ENCODE peak calls at places on chromosome 15, in nine cellular contexts. R is choroid plexus epithelial cell, V is natural killer cell, X is A172, E is NCI-H774, P is Daoy, B is hypothalamus, Y is nephron progenitor cell, H is substantia nigra. Z is an unnamed sample.

GRCh38 chr15:93451822-93452221 is 362.8 kb upstream of the RGMA start:
- DNase-seq in R (no peak), V (no peak), X (no peak), E (no peak), P (no peak), B (no peak), Y (no peak), H (no peak), Z (no peak)

GRCh38 chr15:20659265-20659664 is 117.7 kb upstream of the GOLGA6L6 start:
- DNase-seq in R (no peak), V (no peak), X (no peak), E (no peak), P (peak), B (no peak), Y (no peak), H (no peak), Z (no peak)

GRCh38 chr15:51067510-51067909 is 27.2 kb downstream of the TNFAIP8L3 start:
- DNase-seq in R (no peak), V (no peak), X (no peak), E (no peak), P (no peak), B (no peak), Y (no peak), H (no peak), Z (no peak)

GRCh38 chr15:28191832-28192231 is 92.7 kb upstream of the OCA2 start:
- DNase-seq in R (peak), V (no peak), X (peak), E (no peak), P (no peak), B (peak), Y (peak), H (peak), Z (peak)

GRCh38 chr15:71203573-71204444 is 88.5 kb downstream of the THSD4 start:
- DNase-seq in R (no peak), V (no peak), X (no peak), E (peak), P (no peak), B (no peak), Y (no peak), H (no peak), Z (no peak)

GRCh38 chr15:68818671-68819450 is 1.8 kb downstream of the ANP32A start:
- DNase-seq in R (peak), V (peak), X (peak), E (no peak), P (peak), B (peak), Y (peak), H (peak), Z (peak)

GRCh38 chr15:97525809-97526208 is 434.7 kb upstream of the ARRDC4 start:
- DNase-seq in R (no peak), V (no peak), X (no peak), E (no peak), P (no peak), B (no peak), Y (no peak), H (no peak), Z (no peak)

GRCh38 chr15:20352241-20353200 is 189.1 kb downstream of the GOLGA6L6 start:
- DNase-seq in R (no peak), V (peak), X (no peak), E (no peak), P (no peak), B (no peak), Y (no peak), H (no peak), Z (peak)

GRCh38 chr15:68389936-68390790 is 41.8 kb downstream of the ITGA11 start:
- DNase-seq in R (peak), V (peak), X (peak), E (no peak), P (peak), B (no peak), Y (no peak), H (no peak), Z (no peak)

GRCh38 chr15:65675551-65675950 is 53.8 kb downstream of the SLC24A1 start:
- DNase-seq in R (no peak), V (no peak), X (no peak), E (no peak), P (no peak), B (no peak), Y (no peak), H (no peak), Z (no peak)

GRCh38 chr15:89665449-89666146 is 10.3 kb upstream of the KIF7 start:
- DNase-seq in R (peak), V (no peak), X (no peak), E (no peak), P (peak), B (no peak), Y (peak), H (no peak), Z (peak)

GRCh38 chr15:57436961-57437360 is 60.7 kb downstream of the CGNL1 start:
- DNase-seq in R (no peak), V (no peak), X (no peak), E (no peak), P (no peak), B (no peak), Y (no peak), H (no peak), Z (no peak)

GRCh38 chr15:73885954-73886700 is 12.8 kb downstream of the TBC1D21 start:
- DNase-seq in R (no peak), V (no peak), X (no peak), E (no peak), P (no peak), B (no peak), Y (no peak), H (no peak), Z (no peak)

GRCh38 chr15:85047271-85047948 is 65.8 kb downstream of the PDE8A start:
- DNase-seq in R (peak), V (no peak), X (peak), E (no peak), P (peak), B (no peak), Y (no peak), H (no peak), Z (no peak)

GRCh38 chr15:30827625-30828303 is 76.0 kb upstream of the FAN1 start:
- DNase-seq in R (no peak), V (no peak), X (peak), E (no peak), P (no peak), B (no peak), Y (no peak), H (no peak), Z (no peak)

GRCh38 chr15:89728254-89728653 is 22.8 kb downstream of the MESP1 start:
- DNase-seq in R (peak), V (no peak), X (no peak), E (no peak), P (no peak), B (no peak), Y (no peak), H (no peak), Z (no peak)

GRCh38 chr15:43872416-43873020 is 45.7 kb downstream of the WDR76 start:
- DNase-seq in R (peak), V (no peak), X (peak), E (peak), P (peak), B (peak), Y (peak), H (peak), Z (no peak)

GRCh38 chr15:59567369-59567768 is 44.2 kb upstream of the GCNT3 start:
- DNase-seq in R (no peak), V (no peak), X (no peak), E (no peak), P (no peak), B (no peak), Y (no peak), H (no peak), Z (no peak)

GRCh38 chr15:42992626-42993025 is 72.0 kb upstream of the TTBK2 start:
- DNase-seq in R (peak), V (no peak), X (no peak), E (no peak), P (no peak), B (no peak), Y (no peak), H (no peak), Z (no peak)

GRCh38 chr15:57591822-57592367 is at the start of gene MYZAP:
- DNase-seq in R (peak), V (no peak), X (no peak), E (peak), P (peak), B (no peak), Y (peak), H (no peak), Z (peak)

GRCh38 chr15:38863381-38863780 is 298.8 kb upstream of the RASGRP1 start:
- DNase-seq in R (no peak), V (no peak), X (no peak), E (no peak), P (no peak), B (no peak), Y (no peak), H (no peak), Z (no peak)

GRCh38 chr15:31511707-31512310 is 185.2 kb downstream of the KLF13 start:
- DNase-seq in R (no peak), V (peak), X (no peak), E (no peak), P (no peak), B (no peak), Y (no peak), H (no peak), Z (no peak)

GRCh38 chr15:90901799-90902655 is 1.1 kb upstream of the MAN2A2 start:
- DNase-seq in R (peak), V (peak), X (peak), E (peak), P (peak), B (peak), Y (peak), H (peak), Z (peak)

GRCh38 chr15:64137226-64137833 is 14.2 kb upstream of the SNX22 start:
- DNase-seq in R (peak), V (no peak), X (no peak), E (no peak), P (no peak), B (peak), Y (no peak), H (peak), Z (no peak)

GRCh38 chr15:75648156-75649000 is 666 bp downstream of the SNX33 start:
- DNase-seq in R (peak), V (no peak), X (peak), E (no peak), P (peak), B (peak), Y (peak), H (peak), Z (peak)

GRCh38 chr15:40291088-40291574 is 8.3 kb upstream of the ANKRD63 start:
- DNase-seq in R (peak), V (no peak), X (no peak), E (peak), P (peak), B (no peak), Y (peak), H (no peak), Z (peak)

GRCh38 chr15:70200511-70200991 is 102.8 kb upstream of the TLE3 start:
- DNase-seq in R (peak), V (no peak), X (no peak), E (no peak), P (no peak), B (no peak), Y (no peak), H (no peak), Z (no peak)

GRCh38 chr15:38474155-38474757 is 20.3 kb downstream of the FAM98B start:
- DNase-seq in R (peak), V (no peak), X (peak), E (peak), P (peak), B (no peak), Y (peak), H (no peak), Z (peak)

GRCh38 chr15:71547066-71547465 is 263.3 kb upstream of the NR2E3 start:
- DNase-seq in R (peak), V (no peak), X (no peak), E (no peak), P (no peak), B (no peak), Y (peak), H (no peak), Z (no peak)

GRCh38 chr15:38074029-38074428 is 139.6 kb downstream of the TMCO5A start:
- DNase-seq in R (no peak), V (no peak), X (no peak), E (no peak), P (peak), B (no peak), Y (no peak), H (no peak), Z (no peak)

GRCh38 chr15:26620528-26620927 is 152.3 kb downstream of the GABRB3 start:
- DNase-seq in R (no peak), V (no peak), X (no peak), E (no peak), P (no peak), B (no peak), Y (no peak), H (no peak), Z (no peak)

GRCh38 chr15:74956648-74957300 is at the start of gene RPP25:
- DNase-seq in R (peak), V (peak), X (peak), E (peak), P (peak), B (peak), Y (peak), H (peak), Z (peak)

GRCh38 chr15:36161781-36162212 is 417.6 kb upstream of the CDIN1 start:
- DNase-seq in R (peak), V (no peak), X (no peak), E (no peak), P (peak), B (no peak), Y (no peak), H (no peak), Z (no peak)

GRCh38 chr15:77981281-77982126 is 96.0 kb downstream of the TBC1D2B start:
- DNase-seq in R (no peak), V (no peak), X (no peak), E (no peak), P (no peak), B (no peak), Y (no peak), H (no peak), Z (no peak)

GRCh38 chr15:90101130-90101968 is 919 bp downstream of the IDH2 start:
- DNase-seq in R (peak), V (no peak), X (no peak), E (no peak), P (peak), B (peak), Y (peak), H (peak), Z (no peak)

GRCh38 chr15:37771462-37771861 is 163.0 kb upstream of the TMCO5A start:
- DNase-seq in R (peak), V (no peak), X (peak), E (no peak), P (peak), B (no peak), Y (no peak), H (no peak), Z (no peak)